ENCODE peak calls at places on chromosomes 11 and 22, in four cellular contexts. One of them, this sample, is unnamed.

GRCh38 chr22:49525776-49526535 is 301.7 kb downstream of the BRD1 start:
- DNase-seq in fibroblast of lung: no peak
- DNase-seq in HepG2: no peak
- DNase-seq in mammary epithelial cell: no peak
- DNase-seq in this sample: no peak

GRCh38 chr11:66100272-66101037 is 30.4 kb downstream of the PACS1 start:
- DNase-seq in fibroblast of lung: peak
- DNase-seq in HepG2: no peak
- DNase-seq in mammary epithelial cell: no peak
- DNase-seq in this sample: no peak

GRCh38 chr11:104763930-104764717 is 134.1 kb downstream of the CASP12 start:
- DNase-seq in fibroblast of lung: no peak
- DNase-seq in HepG2: no peak
- DNase-seq in mammary epithelial cell: no peak
- DNase-seq in this sample: no peak

GRCh38 chr22:22810018-22810427 is 77.6 kb upstream of the IGLL5 start:
- DNase-seq in fibroblast of lung: peak
- DNase-seq in HepG2: peak
- DNase-seq in mammary epithelial cell: no peak
- DNase-seq in this sample: peak

GRCh38 chr11:71250512-71251158 is 1.7 kb downstream of the SHANK2 start:
- DNase-seq in fibroblast of lung: no peak
- DNase-seq in HepG2: no peak
- DNase-seq in mammary epithelial cell: no peak
- DNase-seq in this sample: peak

GRCh38 chr11:11215944-11216343 is 137.1 kb downstream of the CSNK2A3 start:
- DNase-seq in fibroblast of lung: no peak
- DNase-seq in HepG2: peak
- DNase-seq in mammary epithelial cell: no peak
- DNase-seq in this sample: peak

GRCh38 chr11:69160296-69161116 is 4.8 kb downstream of the SMIM38 start:
- DNase-seq in fibroblast of lung: no peak
- DNase-seq in HepG2: no peak
- DNase-seq in mammary epithelial cell: no peak
- DNase-seq in this sample: no peak

GRCh38 chr11:16883179-16883578 is 131.0 kb downstream of the PLEKHA7 start:
- DNase-seq in fibroblast of lung: no peak
- DNase-seq in HepG2: no peak
- DNase-seq in mammary epithelial cell: peak
- DNase-seq in this sample: no peak

GRCh38 chr22:32842486-32842885 is 41.0 kb downstream of the TIMP3 start:
- DNase-seq in fibroblast of lung: peak
- DNase-seq in HepG2: no peak
- DNase-seq in mammary epithelial cell: peak
- DNase-seq in this sample: no peak

GRCh38 chr11:14499178-14499559 is 442 bp downstream of the COPB1 start:
- DNase-seq in fibroblast of lung: no peak
- DNase-seq in HepG2: peak
- DNase-seq in mammary epithelial cell: peak
- DNase-seq in this sample: peak

GRCh38 chr11:131418214-131418613 is 47.8 kb downstream of the NTM start:
- DNase-seq in fibroblast of lung: no peak
- DNase-seq in HepG2: no peak
- DNase-seq in mammary epithelial cell: no peak
- DNase-seq in this sample: no peak

GRCh38 chr11:121965330-121965729 is 150.7 kb downstream of the BLID start:
- DNase-seq in fibroblast of lung: peak
- DNase-seq in HepG2: no peak
- DNase-seq in mammary epithelial cell: peak
- DNase-seq in this sample: no peak

GRCh38 chr11:76208438-76208828 is 2.1 kb upstream of the WNT11 start:
- DNase-seq in fibroblast of lung: no peak
- DNase-seq in HepG2: no peak
- DNase-seq in mammary epithelial cell: no peak
- DNase-seq in this sample: no peak

GRCh38 chr11:126122863-126123262 is 60.2 kb upstream of the CDON start:
- DNase-seq in fibroblast of lung: no peak
- DNase-seq in HepG2: no peak
- DNase-seq in mammary epithelial cell: no peak
- DNase-seq in this sample: no peak

GRCh38 chr11:80694385-80694784 is 1253.6 kb upstream of the TENM4 start:
- DNase-seq in fibroblast of lung: no peak
- DNase-seq in HepG2: no peak
- DNase-seq in mammary epithelial cell: peak
- DNase-seq in this sample: no peak

GRCh38 chr11:129815596-129816461 is at the start of gene TMEM45B:
- DNase-seq in fibroblast of lung: no peak
- DNase-seq in HepG2: no peak
- DNase-seq in mammary epithelial cell: no peak
- DNase-seq in this sample: peak

GRCh38 chr11:61129608-61130523 is 27.6 kb downstream of the CD5 start:
- DNase-seq in fibroblast of lung: peak
- DNase-seq in HepG2: peak
- DNase-seq in mammary epithelial cell: peak
- DNase-seq in this sample: peak

GRCh38 chr11:47943721-47944554 is 36.4 kb upstream of the PTPRJ start:
- DNase-seq in fibroblast of lung: no peak
- DNase-seq in HepG2: no peak
- DNase-seq in mammary epithelial cell: no peak
- DNase-seq in this sample: peak
- H2AFZ ChIP-seq in fibroblast of lung: no peak
- H2AFZ ChIP-seq in HepG2: no peak
- H2AFZ ChIP-seq in mammary epithelial cell: no peak
- H2AFZ ChIP-seq in this sample: peak

GRCh38 chr11:128405693-128406364 is 181.5 kb downstream of the ETS1 start:
- DNase-seq in fibroblast of lung: no peak
- DNase-seq in HepG2: no peak
- DNase-seq in mammary epithelial cell: no peak
- DNase-seq in this sample: no peak
- H2AFZ ChIP-seq in fibroblast of lung: no peak
- H2AFZ ChIP-seq in HepG2: no peak
- H2AFZ ChIP-seq in mammary epithelial cell: no peak
- H2AFZ ChIP-seq in this sample: no peak

GRCh38 chr22:38436629-38437395 is 18.2 kb downstream of the KCNJ4 start:
- DNase-seq in fibroblast of lung: no peak
- DNase-seq in HepG2: no peak
- DNase-seq in mammary epithelial cell: no peak
- DNase-seq in this sample: no peak
- H2AFZ ChIP-seq in fibroblast of lung: no peak
- H2AFZ ChIP-seq in HepG2: no peak
- H2AFZ ChIP-seq in mammary epithelial cell: no peak
- H2AFZ ChIP-seq in this sample: no peak

GRCh38 chr22:28832731-28833130 is 32.4 kb upstream of the XBP1 start:
- DNase-seq in fibroblast of lung: no peak
- DNase-seq in HepG2: no peak
- DNase-seq in mammary epithelial cell: no peak
- DNase-seq in this sample: no peak
- H2AFZ ChIP-seq in fibroblast of lung: no peak
- H2AFZ ChIP-seq in HepG2: no peak
- H2AFZ ChIP-seq in mammary epithelial cell: no peak
- H2AFZ ChIP-seq in this sample: no peak

GRCh38 chr11:81749245-81749644 is 984.4 kb downstream of the FAM181B start:
- DNase-seq in fibroblast of lung: no peak
- DNase-seq in HepG2: no peak
- DNase-seq in mammary epithelial cell: no peak
- DNase-seq in this sample: no peak
- H2AFZ ChIP-seq in fibroblast of lung: no peak
- H2AFZ ChIP-seq in HepG2: no peak
- H2AFZ ChIP-seq in mammary epithelial cell: no peak
- H2AFZ ChIP-seq in this sample: no peak

DNA sequence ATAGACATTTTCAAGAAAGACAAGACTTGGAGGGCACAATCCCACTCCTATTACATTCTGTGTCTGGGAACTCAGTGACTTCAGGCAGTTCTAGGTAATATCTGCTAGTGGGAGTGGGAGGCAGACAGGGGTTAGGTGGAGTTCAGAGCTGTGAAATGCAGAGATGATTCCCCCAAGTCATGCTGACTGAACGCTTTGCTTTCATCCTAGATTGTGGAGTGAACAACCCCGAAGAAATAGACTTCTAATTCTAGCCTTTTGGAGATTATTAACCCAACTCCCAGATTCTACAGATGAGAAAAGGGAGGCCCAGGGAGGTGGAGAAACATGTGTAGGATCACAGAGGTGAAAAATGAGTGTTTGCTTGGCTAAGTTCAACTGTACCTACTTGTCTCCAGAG is 437.8 kb upstream of the CADM1 start:
- DNase-seq in fibroblast of lung: no peak
- DNase-seq in HepG2: no peak
- DNase-seq in mammary epithelial cell: no peak
- DNase-seq in this sample: no peak
- H2AFZ ChIP-seq in fibroblast of lung: no peak
- H2AFZ ChIP-seq in HepG2: no peak
- H2AFZ ChIP-seq in mammary epithelial cell: peak
- H2AFZ ChIP-seq in this sample: no peak

GRCh38 chr22:26768986-26769385 is 111.6 kb downstream of the MIAT start:
- DNase-seq in fibroblast of lung: peak
- DNase-seq in HepG2: no peak
- DNase-seq in mammary epithelial cell: no peak
- DNase-seq in this sample: no peak
- H2AFZ ChIP-seq in fibroblast of lung: no peak
- H2AFZ ChIP-seq in HepG2: no peak
- H2AFZ ChIP-seq in mammary epithelial cell: no peak
- H2AFZ ChIP-seq in this sample: no peak

GRCh38 chr11:109864834-109865557 is 228.2 kb upstream of the ZC3H12C start:
- DNase-seq in fibroblast of lung: peak
- DNase-seq in HepG2: no peak
- DNase-seq in mammary epithelial cell: peak
- DNase-seq in this sample: no peak

GRCh38 chr11:109862808-109863207 is 230.4 kb upstream of the ZC3H12C start:
- DNase-seq in fibroblast of lung: peak
- DNase-seq in HepG2: no peak
- DNase-seq in mammary epithelial cell: no peak
- DNase-seq in this sample: no peak

GRCh38 chr11:109864161-109864661 is 229.0 kb upstream of the ZC3H12C start:
- DNase-seq in fibroblast of lung: peak
- DNase-seq in HepG2: no peak
- DNase-seq in mammary epithelial cell: no peak
- DNase-seq in this sample: no peak

GRCh38 chr11:109867784-109868183 is 225.4 kb upstream of the ZC3H12C start:
- DNase-seq in fibroblast of lung: no peak
- DNase-seq in HepG2: no peak
- DNase-seq in mammary epithelial cell: no peak
- DNase-seq in this sample: no peak

DNA sequence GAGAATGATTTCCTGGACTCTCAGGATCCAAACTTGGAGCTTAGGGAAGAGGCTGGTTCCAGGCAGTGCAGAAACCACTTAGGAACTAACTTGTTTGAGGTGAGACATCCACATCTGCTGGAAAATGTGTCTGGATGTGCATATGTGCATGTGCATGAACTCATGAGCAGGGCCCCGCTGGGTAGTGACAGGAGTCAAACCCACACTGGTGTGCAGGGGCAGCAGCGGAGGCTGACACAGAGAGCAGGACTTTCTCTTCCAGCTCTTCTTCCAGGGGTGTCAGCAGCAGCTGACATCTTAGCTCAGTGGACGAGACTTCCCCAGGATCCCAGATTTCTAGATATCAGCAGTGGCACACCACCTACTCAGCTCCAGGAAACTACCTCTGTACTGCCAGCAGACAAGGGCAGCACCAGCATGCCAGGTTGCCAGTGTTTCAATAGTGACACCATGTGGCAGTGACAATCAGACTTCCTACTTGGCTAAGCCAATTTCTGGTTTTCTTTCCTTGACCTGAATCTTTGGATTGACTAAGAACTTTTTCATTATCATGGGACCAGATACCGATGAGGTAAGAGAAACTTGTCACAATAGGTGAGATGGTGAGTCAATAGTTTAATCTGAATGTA is 227.5 kb upstream of the ZC3H12C start:
- DNase-seq in fibroblast of lung: no peak
- DNase-seq in HepG2: no peak
- DNase-seq in mammary epithelial cell: peak
- DNase-seq in this sample: no peak
- H2AFZ ChIP-seq in fibroblast of lung: no peak
- H2AFZ ChIP-seq in HepG2: no peak
- H2AFZ ChIP-seq in mammary epithelial cell: no peak
- H2AFZ ChIP-seq in this sample: no peak

GRCh38 chr11:123305601-123306000 is 110.6 kb upstream of the CLMP start:
- DNase-seq in fibroblast of lung: no peak
- DNase-seq in HepG2: no peak
- DNase-seq in mammary epithelial cell: no peak
- DNase-seq in this sample: no peak

GRCh38 chr11:123306531-123306930 is 111.5 kb upstream of the CLMP start:
- DNase-seq in fibroblast of lung: no peak
- DNase-seq in HepG2: no peak
- DNase-seq in mammary epithelial cell: no peak
- DNase-seq in this sample: no peak

GRCh38 chr11:123304828-123305530 is 109.9 kb upstream of the CLMP start:
- DNase-seq in fibroblast of lung: no peak
- DNase-seq in HepG2: no peak
- DNase-seq in mammary epithelial cell: no peak
- DNase-seq in this sample: peak

GRCh38 chr11:123307276-123307675 is 112.2 kb upstream of the CLMP start:
- DNase-seq in fibroblast of lung: no peak
- DNase-seq in HepG2: no peak
- DNase-seq in mammary epithelial cell: no peak
- DNase-seq in this sample: no peak

DNA sequence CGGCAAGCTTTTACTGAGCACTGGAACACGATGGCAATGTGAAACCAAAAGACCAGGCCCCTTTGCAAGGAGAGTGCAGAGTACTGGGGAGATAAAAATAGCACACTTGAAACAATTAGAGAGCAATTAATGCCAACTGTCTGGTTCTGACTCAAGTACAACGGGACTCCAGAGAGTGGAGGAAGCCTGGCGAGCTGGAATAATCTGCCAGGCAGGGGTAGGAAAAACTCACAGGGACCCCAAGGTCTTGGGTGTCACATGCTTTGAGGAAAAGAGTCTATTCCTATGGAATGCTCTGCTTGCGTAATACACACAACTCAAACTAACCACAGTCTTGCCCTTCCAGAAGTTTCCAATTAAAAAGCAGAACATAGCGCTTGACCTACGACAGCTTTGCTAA is 113.0 kb upstream of the CLMP start:
- DNase-seq in fibroblast of lung: peak
- DNase-seq in HepG2: no peak
- DNase-seq in mammary epithelial cell: no peak
- DNase-seq in this sample: no peak
- H2AFZ ChIP-seq in fibroblast of lung: no peak
- H2AFZ ChIP-seq in HepG2: no peak
- H2AFZ ChIP-seq in mammary epithelial cell: no peak
- H2AFZ ChIP-seq in this sample: no peak

This sample was measured in neural progenitor cell.